ENCODE peak calls at places on chromosomes 2 and 18, in five cellular contexts. H is K562, W is uterus, K is body of pancreas, S is sigmoid colon. R is an unnamed sample. For H3K4me1, the result is how much of the 10 kb centered on the place peaks cover.

GRCh38 chr2:230668184-230668938 is 44.3 kb upstream of the CAB39 start:
- DNase-seq in H (no peak), S (no peak), W (no peak), K (no peak), R (no peak)

GRCh38 chr2:26432856-26433255 is 31.1 kb downstream of the DRC1 start:
- DNase-seq in S (no peak), K (no peak), W (no peak), H (no peak), R (no peak)

GRCh38 chr18:63091671-63092364 is 227.8 kb downstream of the BCL2 start:
- DNase-seq in S (no peak), W (no peak), K (no peak), H (no peak), R (no peak)

GRCh38 chr2:169714699-169715098 is 18.9 kb upstream of the KLHL23 start:
- DNase-seq in W (no peak), K (no peak), H (no peak), S (no peak), R (no peak)

GRCh38 chr2:240392084-240392947 is 43.1 kb upstream of the GPC1 start:
- DNase-seq in H (no peak), K (no peak), W (peak), S (peak), R (peak)

GRCh38 chr2:146312899-146313298 is 1531.9 kb upstream of the ACVR2A start:
- DNase-seq in W (no peak), S (no peak), K (no peak), H (no peak), R (no peak)

GRCh38 chr2:65031341-65032015 is 24.7 kb upstream of the CEP68 start:
- DNase-seq in K (peak), W (no peak), S (no peak), H (no peak), R (no peak)

GRCh38 chr2:33275689-33276444 is 200.6 kb upstream of the RASGRP3 start:
- DNase-seq in H (peak), W (peak), K (no peak), S (peak), R (no peak)

GRCh38 chr2:186459009-186459408 is 27.1 kb upstream of the ZC3H15 start:
- DNase-seq in K (no peak), S (no peak), H (no peak), W (no peak), R (no peak)

GRCh38 chr2:73022024-73022568 is 49.4 kb downstream of the SFXN5 start:
- DNase-seq in W (no peak), H (no peak), S (no peak), K (no peak), R (no peak)

GRCh38 chr2:37776487-37776886 is 105.0 kb upstream of the CDC42EP3 start:
- DNase-seq in K (no peak), W (no peak), S (no peak), H (no peak), R (no peak)

GRCh38 chr2:50951416-50951815 is 80.5 kb downstream of the NRXN1 start:
- DNase-seq in S (no peak), W (no peak), K (no peak), H (no peak), R (no peak)

GRCh38 chr2:102027036-102027702 is 35.4 kb downstream of the IL1R2 start:
- DNase-seq in H (no peak), K (no peak), W (peak), S (no peak), R (no peak)

GRCh38 chr2:26630669-26631360 is 10.4 kb downstream of the CIB4 start:
- DNase-seq in K (no peak), W (no peak), H (no peak), S (no peak), R (peak)

GRCh38 chr2:188776634-188777033 is 197.5 kb upstream of the COL3A1 start:
- DNase-seq in S (no peak), H (no peak), W (no peak), K (no peak), R (no peak)

GRCh38 chr2:3902131-3902530 is 198.8 kb downstream of the DCDC2C start:
- DNase-seq in W (no peak), K (no peak), S (no peak), H (no peak), R (no peak)

GRCh38 chr2:99974966-99975365 is 167.4 kb downstream of the AFF3 start:
- DNase-seq in K (no peak), S (no peak), W (no peak), H (no peak), R (no peak)

GRCh38 chr2:127416486-127417001 is 1.7 kb upstream of the PROC start:
- DNase-seq in S (no peak), K (no peak), W (no peak), H (no peak), R (no peak)

GRCh38 chr2:235170536-235171510 is 219.0 kb downstream of the SH3BP4 start:
- DNase-seq in K (peak), H (no peak), W (no peak), S (no peak), R (no peak)

GRCh38 chr2:70936979-70937811 is 1.5 kb downstream of the ATP6V1B1 start:
- DNase-seq in S (peak), W (no peak), K (peak), H (no peak), R (no peak)

GRCh38 chr2:226934546-226935243 is 98.8 kb downstream of the RHBDD1 start:
- DNase-seq in K (no peak), S (no peak), H (no peak), W (no peak), R (no peak)

GRCh38 chr18:22674300-22674699 is 256.6 kb upstream of the CTAGE1 start:
- DNase-seq in K (no peak), S (no peak), W (no peak), H (no peak), R (no peak)

GRCh38 chr2:2568411-2568810 is 237.3 kb upstream of the MYT1L start:
- DNase-seq in K (no peak), W (no peak), H (no peak), S (no peak), R (no peak)

GRCh38 chr18:23203891-23204432 is 68.7 kb downstream of the CABLES1 start:
- DNase-seq in W (no peak), H (no peak), S (no peak), K (no peak), R (no peak)

GRCh38 chr2:14778015-14778414 is 145.5 kb downstream of the LRATD1 start:
- DNase-seq in S (no peak), W (no peak), K (no peak), H (no peak), R (no peak)

GRCh38 chr2:218002792-218003191 is at the start of gene TNS1:
- DNase-seq in H (no peak), W (peak), K (peak), S (peak), R (no peak)

GRCh38 chr18:1094408-1094807 is 189.7 kb downstream of the ADCYAP1 start:
- DNase-seq in W (no peak), H (no peak), S (no peak), K (no peak), R (no peak)

DNA sequence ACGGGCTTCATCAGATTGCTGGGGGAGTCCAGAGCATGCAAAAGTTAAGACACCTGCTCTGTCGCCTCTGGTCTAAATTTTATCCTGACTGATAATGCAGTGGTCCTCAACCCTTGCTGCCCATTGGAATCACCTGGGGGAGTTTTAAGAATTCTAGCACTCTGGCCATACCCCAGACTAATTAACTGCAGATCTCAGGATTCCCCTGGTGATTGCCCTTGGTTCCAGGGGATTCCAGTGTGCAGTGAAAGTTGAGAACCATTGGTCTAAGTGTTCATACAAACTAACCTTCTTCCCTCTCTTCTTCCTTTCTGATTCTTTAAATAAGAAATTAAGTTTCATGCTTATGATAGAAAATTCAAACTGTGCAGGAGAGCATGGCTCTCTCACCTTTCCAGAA is 105.7 kb upstream of the MGAT5 start:
- DNase-seq in K (no peak), H (no peak), S (no peak), W (no peak), R (no peak)
- H3K4me1 ChIP-seq in K (under half), H (under half), S (under half), W (under half), R (under half)

DNA sequence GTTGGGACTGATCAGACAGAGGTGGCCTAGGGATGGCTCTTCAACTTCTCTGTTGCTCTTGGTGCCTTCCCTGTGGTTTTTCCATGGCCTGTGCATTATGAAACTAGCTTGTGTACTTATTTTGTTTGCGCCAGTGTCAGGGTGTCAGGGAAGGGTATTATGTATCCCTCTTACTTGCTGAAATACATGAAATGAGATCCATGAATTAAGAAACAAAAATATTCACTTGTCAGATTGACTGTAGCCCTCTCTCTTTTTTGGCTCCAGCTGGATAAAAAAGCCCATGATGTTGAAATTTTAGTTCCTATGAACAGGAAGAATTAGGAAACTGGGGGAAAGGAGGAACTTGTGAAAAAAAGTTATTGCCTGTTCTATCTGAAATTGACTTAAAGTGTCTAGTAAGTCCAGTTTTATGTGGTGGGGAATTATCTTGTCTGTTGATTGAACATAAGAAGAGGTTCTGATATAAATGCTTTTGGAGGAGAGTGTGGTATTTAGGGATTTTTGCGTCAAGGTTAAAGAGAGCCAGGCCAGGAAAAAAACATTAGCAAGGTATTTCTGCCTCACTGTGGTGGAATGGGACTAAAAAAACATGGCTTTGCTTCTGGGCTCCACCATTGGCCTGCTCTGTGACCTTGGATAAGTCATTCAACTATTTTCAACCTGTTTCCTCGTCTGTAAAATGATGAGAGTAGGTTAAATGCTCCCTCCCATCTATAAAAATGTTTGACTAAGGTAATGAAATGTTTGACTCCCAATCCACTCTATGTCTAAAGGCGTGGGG is 12.0 kb downstream of the UGP2 start:
- DNase-seq in K (no peak), H (no peak), S (no peak), W (no peak), R (no peak)
- H3K27ac ChIP-seq in K (no peak), H (no peak), S (no peak), W (no peak), R (peak)

GRCh38 chr2:69798909-69799526 is 30.4 kb upstream of the GMCL1 start:
- DNase-seq in K (no peak), H (peak), W (peak), S (no peak), R (no peak)
- TF ChIP-seq POLR2A in K (no peak), H (no peak), W (no peak), S (no peak), R (no peak)

GRCh38 chr2:160581448-160581847 is 87.8 kb upstream of the RBMS1 start:
- DNase-seq in S (no peak), H (no peak), W (no peak), K (no peak), R (no peak)

GRCh38 chr2:160582481-160583161 is 89.0 kb upstream of the RBMS1 start:
- DNase-seq in K (peak), H (no peak), S (no peak), W (no peak), R (no peak)

GRCh38 chr2:160583823-160584537 is 90.4 kb upstream of the RBMS1 start:
- DNase-seq in S (no peak), K (no peak), H (no peak), W (no peak), R (no peak)

GRCh38 chr2:160584972-160585494 is 91.4 kb upstream of the RBMS1 start:
- DNase-seq in S (no peak), K (no peak), H (no peak), W (no peak), R (no peak)

GRCh38 chr2:160583162-160583522 is 89.5 kb upstream of the RBMS1 start:
- DNase-seq in S (no peak), H (no peak), K (no peak), W (no peak), R (no peak)
- H3K4me1 ChIP-seq in S (under half), H (under half), K (under half), W (under half), R (under half)

GRCh38 chr2:109421606-109422005 is 192.2 kb downstream of the SEPTIN10 start:
- DNase-seq in H (no peak), S (peak), K (no peak), W (no peak), R (no peak)

GRCh38 chr2:109418716-109419115 is 195.1 kb downstream of the SEPTIN10 start:
- DNase-seq in W (no peak), H (no peak), S (no peak), K (no peak), R (no peak)

GRCh38 chr2:109419171-109419756 is 194.5 kb downstream of the SEPTIN10 start:
- DNase-seq in S (no peak), W (no peak), H (no peak), K (no peak), R (no peak)

GRCh38 chr2:109421101-109421500 is 192.7 kb downstream of the SEPTIN10 start:
- DNase-seq in K (no peak), H (no peak), S (peak), W (no peak), R (no peak)

GRCh38 chr2:109419960-109420370 is 193.8 kb downstream of the SEPTIN10 start:
- DNase-seq in H (no peak), K (no peak), S (no peak), W (no peak), R (peak)
- H3K27ac ChIP-seq in H (no peak), K (no peak), S (no peak), W (no peak), R (no peak)

DNA sequence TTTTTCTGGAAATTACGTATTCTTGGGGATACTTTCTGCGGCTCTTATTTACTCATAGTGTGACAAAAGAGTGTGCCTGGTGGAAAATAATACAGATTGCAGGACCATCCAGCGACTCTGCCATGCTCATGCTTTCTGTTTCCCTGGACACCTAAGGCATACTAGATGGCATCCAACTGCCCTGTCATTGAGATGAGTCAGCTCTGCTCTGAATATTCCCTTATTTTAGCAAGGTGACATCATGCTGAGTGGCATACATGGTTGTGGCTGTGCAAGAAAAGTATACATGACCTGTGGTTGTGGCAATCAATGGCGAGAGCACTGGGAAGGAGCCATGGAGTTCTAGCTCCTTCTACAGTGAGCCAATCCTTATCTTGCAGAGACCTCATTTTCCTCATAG is 471.1 kb downstream of the TMEM182 start:
- DNase-seq in W (no peak), H (no peak), S (no peak), K (no peak), R (no peak)
- TF ChIP-seq POLR2A in W (no peak), H (no peak), S (no peak), K (no peak), R (no peak)

DNA sequence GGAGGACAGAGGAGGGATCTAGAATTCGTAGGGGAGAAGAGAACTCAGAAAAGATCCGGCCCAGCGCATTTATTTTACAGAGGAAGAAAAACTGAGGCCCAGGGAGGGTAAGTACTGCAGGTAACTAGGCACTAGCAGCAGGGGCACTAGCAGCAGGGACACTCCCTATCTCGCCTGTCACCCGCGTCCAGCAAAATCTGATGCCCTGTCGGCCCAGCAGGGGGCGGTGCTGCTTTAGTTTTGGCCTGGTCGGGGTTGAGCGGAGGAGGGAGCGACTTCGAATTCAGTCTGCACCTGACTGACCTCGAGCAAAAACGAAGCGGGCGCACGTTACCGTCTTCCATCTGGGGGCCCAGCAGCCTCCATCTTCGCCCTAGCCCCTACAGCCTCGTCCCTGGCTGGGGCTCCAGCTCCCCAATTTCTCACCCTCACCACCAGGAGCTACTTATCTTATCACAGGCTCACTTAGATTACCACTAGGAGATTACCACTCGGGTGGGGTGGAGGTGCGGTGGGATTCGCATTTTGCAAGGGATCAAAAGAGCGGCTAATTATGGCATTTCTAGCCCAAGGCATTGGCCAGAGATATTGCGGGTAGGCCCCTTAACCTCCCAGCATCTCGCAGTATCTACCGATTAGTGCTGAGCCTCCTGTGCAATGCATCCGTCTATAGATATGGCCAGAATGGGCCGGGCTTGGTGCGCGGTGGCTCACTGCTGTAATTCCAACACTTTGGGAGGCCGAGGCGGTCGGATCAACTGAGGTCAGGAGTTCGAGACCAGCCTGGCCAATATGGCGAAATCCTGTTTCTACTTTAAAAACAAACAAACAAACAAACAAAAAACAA is 17.8 kb upstream of the CD8A start:
- DNase-seq in W (peak), K (peak), S (peak), H (peak), R (peak)
- H3K4me1 ChIP-seq in W (under half), K (under half), S (under half), H (under half), R (under half)

GRCh38 chr2:237511885-237512405 is 24.9 kb downstream of the MLPH start:
- DNase-seq in W (no peak), H (no peak), S (no peak), K (no peak), R (no peak)
- H3K27ac ChIP-seq in W (peak), H (no peak), S (peak), K (no peak), R (peak)

DNA sequence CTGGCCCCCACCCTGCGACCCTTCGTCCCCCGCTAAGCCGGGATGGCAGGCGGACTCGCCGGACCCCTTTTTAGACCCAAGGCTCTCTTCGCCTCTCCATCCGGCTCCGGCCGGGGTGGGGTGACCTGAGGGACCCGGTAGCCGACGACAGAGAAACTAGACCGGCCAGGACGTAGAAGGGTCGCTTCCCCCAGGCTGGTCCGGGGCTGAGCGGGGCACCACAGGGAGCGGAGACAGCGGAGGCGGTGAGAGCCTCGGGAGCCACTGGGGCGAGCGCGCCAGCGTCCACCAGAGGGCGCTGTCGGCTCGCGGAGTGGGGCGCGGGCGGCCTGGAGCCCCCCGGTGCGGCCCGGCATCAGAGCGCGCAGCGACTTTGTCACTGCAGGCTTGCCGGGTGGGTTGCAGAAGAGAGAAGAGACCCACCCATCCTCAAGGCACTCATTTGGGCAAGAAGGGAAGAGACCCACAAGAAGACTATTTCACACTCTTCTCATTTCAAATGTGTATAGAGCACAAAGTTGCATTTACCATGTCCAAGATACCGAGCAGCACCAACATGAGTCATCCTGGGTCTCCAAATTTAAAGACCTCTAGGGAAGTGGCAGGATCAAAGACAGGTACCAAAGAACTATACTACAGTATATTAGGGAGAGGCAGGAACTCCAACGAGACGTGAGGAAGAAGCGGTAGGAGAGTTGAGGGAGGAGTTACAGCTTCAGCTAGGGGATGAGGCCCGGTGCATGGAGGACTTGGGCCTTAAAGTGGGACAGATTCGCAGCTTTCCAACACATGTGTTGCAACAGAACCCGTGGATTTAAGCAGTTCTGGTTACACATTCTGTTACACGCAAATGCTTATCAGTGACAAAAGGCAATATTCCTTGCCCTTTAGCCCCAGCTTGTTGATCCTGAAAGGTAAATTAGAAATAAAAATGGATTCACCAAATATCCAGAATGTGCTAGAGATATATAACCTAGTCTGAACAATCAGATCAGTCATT is 7.6 kb upstream of the PRKCE start:
- DNase-seq in H (peak), W (peak), S (peak), K (peak), R (peak)
- TF ChIP-seq POLR2A in H (no peak), W (peak), S (no peak), K (no peak), R (no peak)

R was measured in right lobe of liver.